ENCODE peak calls at places on chromosome 1, in eight cellular contexts. One of them, this sample, is unnamed.

GRCh38 chr1:119795471-119795870 is 15.8 kb downstream of the REG4 start:
- DNase-seq in cardiac muscle cell: no peak
- DNase-seq in substantia nigra: no peak
- DNase-seq in CD8-positive, alpha-beta T cell: no peak
- DNase-seq in lower lobe of right lung: no peak
- DNase-seq in prostate gland: no peak
- DNase-seq in A549: no peak
- DNase-seq in SJSA1: no peak
- DNase-seq in this sample: no peak

GRCh38 chr1:7707527-7707926 is 63.6 kb upstream of the VAMP3 start:
- DNase-seq in prostate gland: no peak
- DNase-seq in SJSA1: no peak
- DNase-seq in substantia nigra: no peak
- DNase-seq in CD8-positive, alpha-beta T cell: no peak
- DNase-seq in cardiac muscle cell: no peak
- DNase-seq in lower lobe of right lung: no peak
- DNase-seq in A549: no peak
- DNase-seq in this sample: no peak

GRCh38 chr1:202240956-202241355 is 47.4 kb downstream of the LGR6 start:
- DNase-seq in cardiac muscle cell: no peak
- DNase-seq in prostate gland: no peak
- DNase-seq in A549: no peak
- DNase-seq in substantia nigra: no peak
- DNase-seq in CD8-positive, alpha-beta T cell: no peak
- DNase-seq in lower lobe of right lung: no peak
- DNase-seq in SJSA1: no peak
- DNase-seq in this sample: peak

GRCh38 chr1:119582801-119583200 is 65.3 kb downstream of the ZNF697 start:
- DNase-seq in lower lobe of right lung: peak
- DNase-seq in prostate gland: peak
- DNase-seq in SJSA1: peak
- DNase-seq in substantia nigra: peak
- DNase-seq in CD8-positive, alpha-beta T cell: no peak
- DNase-seq in cardiac muscle cell: peak
- DNase-seq in A549: peak
- DNase-seq in this sample: no peak

GRCh38 chr1:210743038-210743437 is 390.9 kb downstream of the KCNH1 start:
- DNase-seq in prostate gland: no peak
- DNase-seq in CD8-positive, alpha-beta T cell: no peak
- DNase-seq in substantia nigra: no peak
- DNase-seq in lower lobe of right lung: no peak
- DNase-seq in cardiac muscle cell: no peak
- DNase-seq in SJSA1: no peak
- DNase-seq in A549: peak
- DNase-seq in this sample: no peak

GRCh38 chr1:211610779-211611556 is 32.0 kb upstream of the SLC30A1 start:
- DNase-seq in SJSA1: no peak
- DNase-seq in A549: peak
- DNase-seq in substantia nigra: no peak
- DNase-seq in CD8-positive, alpha-beta T cell: no peak
- DNase-seq in prostate gland: no peak
- DNase-seq in cardiac muscle cell: peak
- DNase-seq in lower lobe of right lung: no peak
- DNase-seq in this sample: no peak

GRCh38 chr1:5286244-5286643 is 631.8 kb downstream of the AJAP1 start:
- DNase-seq in substantia nigra: no peak
- DNase-seq in cardiac muscle cell: no peak
- DNase-seq in SJSA1: no peak
- DNase-seq in lower lobe of right lung: no peak
- DNase-seq in prostate gland: no peak
- DNase-seq in A549: no peak
- DNase-seq in CD8-positive, alpha-beta T cell: peak
- DNase-seq in this sample: no peak

GRCh38 chr1:182603646-182604127 is 502 bp downstream of the RGS16 start:
- DNase-seq in SJSA1: no peak
- DNase-seq in substantia nigra: no peak
- DNase-seq in A549: no peak
- DNase-seq in CD8-positive, alpha-beta T cell: no peak
- DNase-seq in cardiac muscle cell: no peak
- DNase-seq in prostate gland: no peak
- DNase-seq in lower lobe of right lung: peak
- DNase-seq in this sample: no peak

GRCh38 chr1:7224644-7225043 is 439.4 kb downstream of the CAMTA1 start:
- DNase-seq in cardiac muscle cell: peak
- DNase-seq in A549: peak
- DNase-seq in SJSA1: no peak
- DNase-seq in lower lobe of right lung: no peak
- DNase-seq in prostate gland: no peak
- DNase-seq in substantia nigra: no peak
- DNase-seq in CD8-positive, alpha-beta T cell: no peak
- DNase-seq in this sample: no peak

GRCh38 chr1:232302376-232303049 is 327.4 kb downstream of the SIPA1L2 start:
- DNase-seq in cardiac muscle cell: no peak
- DNase-seq in SJSA1: no peak
- DNase-seq in substantia nigra: no peak
- DNase-seq in CD8-positive, alpha-beta T cell: no peak
- DNase-seq in A549: no peak
- DNase-seq in lower lobe of right lung: no peak
- DNase-seq in prostate gland: no peak
- DNase-seq in this sample: no peak

GRCh38 chr1:110443393-110443918 is 7.5 kb upstream of the PROK1 start:
- DNase-seq in A549: no peak
- DNase-seq in CD8-positive, alpha-beta T cell: no peak
- DNase-seq in lower lobe of right lung: no peak
- DNase-seq in prostate gland: no peak
- DNase-seq in cardiac muscle cell: peak
- DNase-seq in substantia nigra: no peak
- DNase-seq in SJSA1: no peak
- DNase-seq in this sample: no peak

GRCh38 chr1:153699116-153699515 is 20.6 kb downstream of the NPR1 start:
- DNase-seq in A549: peak
- DNase-seq in cardiac muscle cell: peak
- DNase-seq in lower lobe of right lung: no peak
- DNase-seq in CD8-positive, alpha-beta T cell: no peak
- DNase-seq in substantia nigra: no peak
- DNase-seq in SJSA1: no peak
- DNase-seq in prostate gland: no peak
- DNase-seq in this sample: no peak

GRCh38 chr1:153697191-153697872 is 18.8 kb downstream of the NPR1 start:
- DNase-seq in prostate gland: no peak
- DNase-seq in lower lobe of right lung: no peak
- DNase-seq in substantia nigra: no peak
- DNase-seq in CD8-positive, alpha-beta T cell: no peak
- DNase-seq in cardiac muscle cell: peak
- DNase-seq in A549: peak
- DNase-seq in SJSA1: no peak
- DNase-seq in this sample: peak

GRCh38 chr1:153696741-153697140 is 18.3 kb downstream of the NPR1 start:
- DNase-seq in CD8-positive, alpha-beta T cell: no peak
- DNase-seq in cardiac muscle cell: no peak
- DNase-seq in SJSA1: no peak
- DNase-seq in lower lobe of right lung: no peak
- DNase-seq in A549: no peak
- DNase-seq in substantia nigra: no peak
- DNase-seq in prostate gland: no peak
- DNase-seq in this sample: no peak

GRCh38 chr1:153698648-153699004 is 20.1 kb downstream of the NPR1 start:
- DNase-seq in prostate gland: no peak
- DNase-seq in SJSA1: no peak
- DNase-seq in CD8-positive, alpha-beta T cell: no peak
- DNase-seq in substantia nigra: no peak
- DNase-seq in lower lobe of right lung: no peak
- DNase-seq in A549: no peak
- DNase-seq in cardiac muscle cell: no peak
- DNase-seq in this sample: no peak

GRCh38 chr1:153697873-153698647 is 19.6 kb downstream of the NPR1 start:
- DNase-seq in cardiac muscle cell: peak
- DNase-seq in A549: no peak
- DNase-seq in SJSA1: no peak
- DNase-seq in prostate gland: no peak
- DNase-seq in CD8-positive, alpha-beta T cell: no peak
- DNase-seq in substantia nigra: no peak
- DNase-seq in lower lobe of right lung: peak
- DNase-seq in this sample: peak
- H3K27ac ChIP-seq in cardiac muscle cell: peak
- H3K27ac ChIP-seq in A549: peak
- H3K27ac ChIP-seq in SJSA1: no peak
- H3K27ac ChIP-seq in prostate gland: no peak
- H3K27ac ChIP-seq in CD8-positive, alpha-beta T cell: no peak
- H3K27ac ChIP-seq in substantia nigra: peak
- H3K27ac ChIP-seq in lower lobe of right lung: peak
- H3K27ac ChIP-seq in this sample: peak

GRCh38 chr1:19418503-19418971 is 66.8 kb downstream of the CAPZB start:
- DNase-seq in cardiac muscle cell: no peak
- DNase-seq in substantia nigra: no peak
- DNase-seq in A549: no peak
- DNase-seq in SJSA1: no peak
- DNase-seq in lower lobe of right lung: no peak
- DNase-seq in CD8-positive, alpha-beta T cell: no peak
- DNase-seq in prostate gland: no peak
- DNase-seq in this sample: no peak
- H3K27ac ChIP-seq in cardiac muscle cell: no peak
- H3K27ac ChIP-seq in substantia nigra: no peak
- H3K27ac ChIP-seq in A549: no peak
- H3K27ac ChIP-seq in SJSA1: no peak
- H3K27ac ChIP-seq in lower lobe of right lung: peak
- H3K27ac ChIP-seq in CD8-positive, alpha-beta T cell: no peak
- H3K27ac ChIP-seq in prostate gland: peak
- H3K27ac ChIP-seq in this sample: peak

DNA sequence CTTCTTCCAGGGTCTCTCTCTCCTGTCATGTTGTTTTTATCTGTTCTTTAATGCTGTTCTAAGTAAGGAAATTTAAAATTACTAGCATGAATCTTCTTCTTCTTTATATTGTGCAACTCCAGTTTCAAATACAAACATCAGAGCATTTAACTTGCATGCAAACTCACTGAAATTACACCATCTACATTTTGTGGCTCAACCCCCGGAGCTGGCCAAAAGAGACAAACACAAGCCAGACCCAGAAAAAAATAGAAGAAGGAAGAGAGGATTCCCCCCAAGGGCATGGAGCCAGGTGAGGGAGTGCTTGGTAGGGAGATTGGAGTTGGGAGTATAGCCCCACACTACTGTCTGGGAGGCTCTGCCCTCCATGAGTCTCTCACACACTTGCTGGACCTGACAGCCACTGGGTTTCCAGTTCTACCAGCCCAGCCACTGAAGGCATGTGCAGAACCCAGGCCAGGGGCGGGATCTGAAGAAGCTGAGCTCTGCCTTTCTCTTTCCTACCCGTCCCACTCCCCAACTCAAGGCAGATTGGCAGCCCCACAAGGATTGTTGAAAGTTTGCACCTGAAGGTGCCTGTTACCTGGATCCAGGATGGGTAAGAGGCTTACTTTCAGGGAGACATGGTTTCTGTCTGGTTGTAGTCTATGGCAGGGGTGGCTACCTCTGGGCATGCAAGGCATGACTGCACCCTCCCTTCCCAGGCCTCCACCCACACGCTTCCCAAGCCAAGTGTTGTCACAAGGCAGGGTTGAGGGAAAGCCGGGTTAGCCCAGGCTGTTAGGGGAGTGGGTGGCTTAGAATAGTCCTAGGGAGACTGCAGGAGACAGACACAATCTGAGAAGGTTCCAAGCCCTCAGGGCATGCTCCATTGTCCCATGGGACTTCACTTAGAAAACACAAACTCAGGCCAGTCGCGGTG is 297.2 kb downstream of the TGFB2 start:
- DNase-seq in A549: no peak
- DNase-seq in cardiac muscle cell: peak
- DNase-seq in SJSA1: no peak
- DNase-seq in prostate gland: no peak
- DNase-seq in lower lobe of right lung: no peak
- DNase-seq in substantia nigra: no peak
- DNase-seq in CD8-positive, alpha-beta T cell: no peak
- DNase-seq in this sample: no peak
- H3K27ac ChIP-seq in A549: peak
- H3K27ac ChIP-seq in cardiac muscle cell: no peak
- H3K27ac ChIP-seq in SJSA1: no peak
- H3K27ac ChIP-seq in prostate gland: no peak
- H3K27ac ChIP-seq in lower lobe of right lung: no peak
- H3K27ac ChIP-seq in substantia nigra: no peak
- H3K27ac ChIP-seq in CD8-positive, alpha-beta T cell: no peak
- H3K27ac ChIP-seq in this sample: no peak

DNA sequence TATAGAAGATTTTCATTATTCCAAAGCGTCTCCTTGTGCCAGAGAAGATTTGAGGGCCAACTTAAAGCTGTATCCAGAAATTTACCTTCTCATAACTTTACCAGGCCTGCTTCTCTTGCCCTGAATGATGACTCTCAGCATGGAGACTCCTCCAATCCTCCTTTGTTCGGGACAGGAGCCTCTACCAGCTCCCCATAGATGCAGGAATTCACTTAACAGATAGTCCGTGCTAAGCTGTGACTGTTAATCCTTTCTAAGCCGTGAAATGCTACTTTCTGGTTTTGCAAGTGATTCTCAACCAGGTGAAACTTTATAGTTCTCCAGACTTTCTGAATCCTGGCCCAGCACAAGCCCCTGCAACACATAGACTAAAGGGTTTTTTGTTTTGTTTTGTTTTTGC is 31.8 kb upstream of the KCND3 start:
- DNase-seq in cardiac muscle cell: no peak
- DNase-seq in substantia nigra: no peak
- DNase-seq in prostate gland: no peak
- DNase-seq in A549: no peak
- DNase-seq in SJSA1: no peak
- DNase-seq in CD8-positive, alpha-beta T cell: no peak
- DNase-seq in lower lobe of right lung: no peak
- DNase-seq in this sample: no peak
- H3K27ac ChIP-seq in cardiac muscle cell: no peak
- H3K27ac ChIP-seq in substantia nigra: no peak
- H3K27ac ChIP-seq in prostate gland: no peak
- H3K27ac ChIP-seq in A549: no peak
- H3K27ac ChIP-seq in SJSA1: no peak
- H3K27ac ChIP-seq in CD8-positive, alpha-beta T cell: no peak
- H3K27ac ChIP-seq in lower lobe of right lung: no peak
- H3K27ac ChIP-seq in this sample: no peak

DNA sequence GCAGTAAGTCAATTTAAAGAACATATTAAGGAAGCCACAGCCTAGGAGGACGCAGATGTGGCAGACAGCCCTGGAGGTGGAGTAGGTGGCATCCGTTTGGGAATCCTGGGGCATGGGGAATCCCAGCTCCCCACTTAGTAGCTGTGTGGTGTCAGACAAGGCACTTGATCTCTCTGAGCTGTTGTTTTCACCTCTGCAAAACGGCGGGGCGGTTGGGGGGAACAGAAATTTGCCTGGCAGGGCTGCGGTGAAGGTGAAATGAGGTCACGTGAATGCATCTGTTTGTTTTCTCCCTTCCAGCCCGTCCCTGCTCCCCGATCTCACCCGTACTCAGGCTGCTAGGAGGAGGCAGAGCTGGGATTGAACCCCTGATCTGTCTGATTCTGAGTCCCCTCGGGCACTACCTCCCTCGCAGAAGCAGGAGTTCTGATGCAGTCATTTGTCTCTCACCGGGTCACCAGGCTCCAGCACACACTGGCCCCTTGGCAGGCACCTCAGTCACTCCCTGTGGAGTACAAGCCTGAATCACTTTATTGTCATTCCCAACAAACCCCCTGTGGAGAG is 2.2 kb upstream of the LAPTM5 start:
- DNase-seq in prostate gland: no peak
- DNase-seq in SJSA1: no peak
- DNase-seq in cardiac muscle cell: no peak
- DNase-seq in A549: no peak
- DNase-seq in CD8-positive, alpha-beta T cell: peak
- DNase-seq in lower lobe of right lung: no peak
- DNase-seq in substantia nigra: no peak
- DNase-seq in this sample: no peak
- H3K27ac ChIP-seq in prostate gland: no peak
- H3K27ac ChIP-seq in SJSA1: no peak
- H3K27ac ChIP-seq in cardiac muscle cell: no peak
- H3K27ac ChIP-seq in A549: no peak
- H3K27ac ChIP-seq in CD8-positive, alpha-beta T cell: peak
- H3K27ac ChIP-seq in lower lobe of right lung: no peak
- H3K27ac ChIP-seq in substantia nigra: peak
- H3K27ac ChIP-seq in this sample: no peak

GRCh38 chr1:47650205-47650604 is 212.4 kb downstream of the FOXD2 start:
- DNase-seq in CD8-positive, alpha-beta T cell: no peak
- DNase-seq in SJSA1: peak
- DNase-seq in lower lobe of right lung: peak
- DNase-seq in A549: peak
- DNase-seq in cardiac muscle cell: peak
- DNase-seq in substantia nigra: no peak
- DNase-seq in prostate gland: no peak
- DNase-seq in this sample: peak
- H3K27ac ChIP-seq in CD8-positive, alpha-beta T cell: no peak
- H3K27ac ChIP-seq in SJSA1: peak
- H3K27ac ChIP-seq in lower lobe of right lung: no peak
- H3K27ac ChIP-seq in A549: peak
- H3K27ac ChIP-seq in cardiac muscle cell: no peak
- H3K27ac ChIP-seq in substantia nigra: no peak
- H3K27ac ChIP-seq in prostate gland: no peak
- H3K27ac ChIP-seq in this sample: no peak

This sample was measured in coronary artery.